ENCODE peak calls at places on chromosomes 16 and 17, in ten cellular contexts. O is GM23248; J is activated effector memory CD4-positive, alpha-beta T cell treated with anti-CD3 and anti-CD28 coated beads, Interleukin-2, amount 50 U/mL, for 16 hours; A is heart right ventricle; M is activated CD4-positive, alpha-beta memory T cell treated with anti-CD3 and anti-CD28 coated beads for 36 hours; L is fibroblast of the conjunctiva; X is HuH-7.5; Z is AG04450; K is activated CD4-positive, alpha-beta T cell treated with anti-CD3 and anti-CD28 coated beads for 1 hour; Y is T-helper 22 cell. U is an unnamed sample.

GRCh38 chr17:28282596-28282995 is 36.4 kb upstream of the TMEM97 start:
- DNase-seq in O (peak), K (no peak), A (no peak), Z (peak), L (peak), J (no peak), X (no peak), M (no peak), Y (no peak), U (peak)

GRCh38 chr16:20216818-20217217 is 110.5 kb downstream of the GP2 start:
- DNase-seq in Y (no peak), O (no peak), J (no peak), Z (no peak), X (no peak), K (no peak), A (no peak), L (no peak), M (no peak), U (no peak)

GRCh38 chr16:72066747-72067146 is 3.7 kb downstream of the HPR start:
- DNase-seq in Y (no peak), K (no peak), J (no peak), Z (peak), X (peak), L (peak), A (peak), M (no peak), O (peak), U (no peak)

GRCh38 chr17:21239680-21240374 is 13.4 kb downstream of the NATD1 start:
- DNase-seq in M (no peak), K (no peak), Z (no peak), A (no peak), Y (no peak), L (no peak), O (peak), X (peak), J (no peak), U (no peak)

GRCh38 chr16:29664133-29664912 is 1.3 kb downstream of the SPN start:
- DNase-seq in Z (no peak), K (no peak), X (no peak), Y (peak), A (no peak), O (no peak), L (no peak), M (peak), J (peak), U (no peak)

GRCh38 chr16:81518439-81518757 is 73.8 kb downstream of the CMIP start:
- DNase-seq in K (no peak), A (no peak), Y (no peak), L (no peak), J (no peak), O (no peak), X (no peak), Z (no peak), M (no peak), U (no peak)

GRCh38 chr16:86383488-86384262 is 126.7 kb upstream of the FOXF1 start:
- DNase-seq in O (peak), A (no peak), X (no peak), Z (peak), M (no peak), J (no peak), K (no peak), L (peak), Y (no peak), U (no peak)

GRCh38 chr17:6496636-6497441 is 52.6 kb downstream of the PIMREG start:
- DNase-seq in Z (no peak), Y (no peak), L (no peak), K (no peak), J (no peak), A (no peak), X (no peak), O (peak), M (no peak), U (no peak)

GRCh38 chr17:4852504-4853075 is 19.4 kb downstream of the MINK1 start:
- DNase-seq in M (no peak), Z (peak), J (no peak), Y (peak), A (no peak), L (no peak), O (peak), K (no peak), X (no peak), U (no peak)

GRCh38 chr16:84425696-84426095 is 57.4 kb downstream of the ATP2C2 start:
- DNase-seq in O (no peak), A (no peak), Z (no peak), L (no peak), X (no peak), K (no peak), J (no peak), M (no peak), Y (no peak), U (no peak)

GRCh38 chr17:9973689-9974459 is 68.8 kb upstream of the RCVRN start:
- DNase-seq in X (no peak), A (no peak), Z (no peak), L (no peak), Y (no peak), M (no peak), O (no peak), J (no peak), K (no peak), U (no peak)

GRCh38 chr17:20009302-20010098 is at the start of gene SPECC1:
- DNase-seq in Y (peak), K (peak), O (no peak), X (peak), L (no peak), A (peak), J (peak), M (peak), Z (no peak), U (no peak)

GRCh38 chr16:52271088-52271487 is 275.9 kb downstream of the TOX3 start:
- DNase-seq in X (no peak), M (no peak), L (no peak), Z (no peak), K (no peak), O (no peak), J (no peak), A (no peak), Y (no peak), U (no peak)

GRCh38 chr17:39360537-39360936 is 40.9 kb downstream of the FBXL20 start:
- DNase-seq in M (no peak), X (no peak), K (no peak), A (peak), O (no peak), J (no peak), Z (no peak), L (no peak), Y (no peak), U (no peak)

GRCh38 chr16:57042157-57043111 is 49.9 kb upstream of the CPNE2 start:
- DNase-seq in Y (peak), O (no peak), A (no peak), Z (no peak), K (peak), M (peak), L (no peak), X (no peak), J (peak), U (no peak)

GRCh38 chr17:81440511-81441244 is 45.4 kb downstream of the BAHCC1 start:
- DNase-seq in L (no peak), Y (no peak), X (peak), M (no peak), A (no peak), J (no peak), O (peak), K (no peak), Z (no peak), U (no peak)

GRCh38 chr17:59181481-59181880 is 25.9 kb downstream of the PRR11 start:
- DNase-seq in J (no peak), O (no peak), A (no peak), Y (no peak), X (no peak), L (no peak), Z (no peak), K (no peak), M (no peak), U (no peak)

GRCh38 chr17:17008998-17009397 is 33.3 kb upstream of the MPRIP start:
- DNase-seq in K (no peak), X (no peak), O (no peak), A (no peak), Z (no peak), J (peak), M (no peak), Y (no peak), L (no peak), U (no peak)

GRCh38 chr17:2368383-2368782 is 31.1 kb downstream of the SGSM2 start:
- DNase-seq in K (no peak), Z (no peak), L (no peak), X (no peak), A (no peak), M (no peak), J (no peak), O (no peak), Y (no peak), U (no peak)

GRCh38 chr16:66359811-66360608 is 6.5 kb upstream of the CDH5 start:
- DNase-seq in M (no peak), O (no peak), A (peak), J (no peak), L (no peak), Z (no peak), X (no peak), K (no peak), Y (no peak), U (no peak)

GRCh38 chr17:16938031-16938430 is 33.9 kb downstream of the TNFRSF13B start:
- DNase-seq in X (no peak), L (no peak), K (no peak), M (no peak), Z (no peak), Y (no peak), O (no peak), A (no peak), J (no peak), U (no peak)

GRCh38 chr17:81568416-81568815 is 16.3 kb upstream of the FAAP100 start:
- DNase-seq in A (no peak), Z (no peak), M (no peak), K (no peak), J (no peak), L (no peak), Y (no peak), O (no peak), X (no peak), U (no peak)